ENCODE peak calls at places on chromosomes 12 and 14, in four cellular contexts. D, L, Z and J are unnamed samples. For H3K27me3, the result is how much of the 10 kb centered on the place peaks cover.

GRCh38 chr14:103110681-103111296 is 12.5 kb upstream of the TNFAIP2 start:
- DNase-seq in D (no peak), L (peak), Z (peak), J (no peak)

GRCh38 chr12:118922405-118922804 is 58.9 kb upstream of the SRRM4 start:
- DNase-seq in D (no peak), L (no peak), Z (peak), J (no peak)

GRCh38 chr14:64117671-64118402 is 176.3 kb downstream of the ESR2 start:
- DNase-seq in D (no peak), L (peak), Z (peak), J (no peak)

GRCh38 chr12:106919910-106920544 is 35.7 kb upstream of the TMEM263 start:
- DNase-seq in D (no peak), L (peak), Z (peak), J (peak)

GRCh38 chr12:26870491-26871419 is 37.8 kb upstream of the ITPR2 start:
- DNase-seq in D (peak), L (peak), Z (peak), J (no peak)

GRCh38 chr12:57896437-57897201 is 44.7 kb upstream of the ATP23 start:
- DNase-seq in D (peak), L (peak), Z (peak), J (no peak)

GRCh38 chr12:47273191-47273626 is 193.4 kb upstream of the AMIGO2 start:
- DNase-seq in D (no peak), L (no peak), Z (no peak), J (no peak)

GRCh38 chr12:97375310-97375709 is 87.3 kb upstream of the RMST start:
- DNase-seq in D (no peak), L (no peak), Z (no peak), J (no peak)

GRCh38 chr12:106417926-106418910 is 60.7 kb downstream of the POLR3B start:
- DNase-seq in D (peak), L (peak), Z (peak), J (no peak)

GRCh38 chr14:100607611-100607956 is 20.4 kb upstream of the BEGAIN start:
- DNase-seq in D (peak), L (no peak), Z (no peak), J (no peak)

GRCh38 chr12:57954768-57955167 is 13.4 kb downstream of the ATP23 start:
- DNase-seq in D (no peak), L (no peak), Z (no peak), J (no peak)

GRCh38 chr12:22467190-22467589 is 77.2 kb downstream of the C2CD5 start:
- DNase-seq in D (no peak), L (peak), Z (no peak), J (no peak)

GRCh38 chr14:77040995-77041744 is 12.7 kb upstream of the IRF2BPL start:
- DNase-seq in D (peak), L (no peak), Z (no peak), J (no peak)
- H3K4me3 ChIP-seq in D (peak), L (peak), Z (no peak), J (peak)

GRCh38 chr14:53384073-53384472 is 230.9 kb upstream of the DDHD1 start:
- DNase-seq in D (no peak), L (no peak), Z (no peak), J (no peak)

GRCh38 chr14:53380041-53380440 is 226.9 kb upstream of the DDHD1 start:
- DNase-seq in D (no peak), L (no peak), Z (no peak), J (no peak)

GRCh38 chr14:53380508-53381225 is 227.5 kb upstream of the DDHD1 start:
- DNase-seq in D (no peak), L (no peak), Z (no peak), J (no peak)

GRCh38 chr14:53384536-53384935 is 231.4 kb upstream of the DDHD1 start:
- DNase-seq in D (no peak), L (no peak), Z (no peak), J (no peak)

DNA sequence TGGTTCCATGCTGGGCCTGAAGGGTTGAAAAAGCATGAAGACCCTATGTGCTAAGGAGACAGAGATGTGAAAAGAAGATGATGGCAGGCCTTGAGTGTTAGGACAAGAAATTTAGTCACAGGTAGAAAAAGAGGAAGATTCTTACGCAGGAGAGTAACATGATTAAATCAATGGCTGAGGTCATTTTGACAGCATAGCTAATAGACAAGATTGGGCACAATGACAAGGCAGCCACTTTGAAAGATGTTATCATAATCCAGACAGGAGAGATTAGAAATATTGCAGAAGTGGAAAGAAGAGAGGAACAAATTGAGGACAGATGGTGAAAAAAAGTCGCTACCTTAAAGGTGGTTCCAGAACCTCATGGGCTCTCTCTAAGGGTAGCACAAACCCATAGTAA is 228.8 kb upstream of the DDHD1 start:
- DNase-seq in D (no peak), L (no peak), Z (no peak), J (no peak)
- H3K27me3 ChIP-seq in D (under half), L (under half), Z (under half), J (under half)

GRCh38 chr12:116604883-116605641 is 45.9 kb downstream of the MAP1LC3B2 start:
- DNase-seq in D (no peak), L (peak), Z (no peak), J (no peak)
- H3K4me3 ChIP-seq in D (no peak), L (no peak), Z (no peak), J (no peak)

DNA sequence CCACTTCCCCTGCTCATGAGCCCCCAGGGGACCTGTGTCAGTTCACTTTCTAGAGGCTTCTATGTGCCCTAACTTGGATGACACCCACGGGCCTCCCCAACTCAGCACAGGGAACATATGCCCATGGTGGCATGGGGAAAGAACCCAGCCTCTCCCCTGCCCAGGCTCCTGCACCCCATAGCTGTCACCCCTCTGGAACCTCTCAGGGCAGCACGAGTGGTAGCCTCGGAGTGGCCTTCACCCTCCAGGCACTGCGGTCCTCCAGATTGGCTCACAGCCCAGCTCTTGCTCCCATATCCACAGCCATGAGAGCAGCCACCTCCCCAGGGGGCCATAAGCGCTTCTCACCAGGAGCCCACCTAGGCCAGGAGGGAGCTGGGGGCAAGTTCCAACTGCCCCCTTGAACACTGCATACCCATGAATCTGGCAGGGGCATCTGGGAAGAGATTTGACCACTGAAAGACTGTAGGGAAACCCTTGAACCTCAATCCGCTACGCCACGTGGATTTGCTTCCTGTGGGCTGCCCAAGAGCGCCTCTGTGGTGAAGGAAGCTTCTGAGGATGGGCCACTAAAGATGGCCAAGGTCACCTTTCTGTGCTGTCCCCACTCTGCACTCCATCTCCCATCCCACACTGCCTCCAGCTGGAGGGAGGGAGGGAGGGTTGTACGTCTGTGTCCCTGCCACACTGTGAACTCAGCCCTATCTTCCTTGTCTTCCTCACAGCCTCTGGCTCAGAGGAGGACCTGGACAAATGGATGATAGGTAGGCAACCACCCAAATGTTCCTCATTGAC is 11.9 kb downstream of the PLD4 start:
- DNase-seq in D (no peak), L (no peak), Z (no peak), J (no peak)
- H3K27me3 ChIP-seq in D (under half), L (half or more), Z (under half), J (under half)